ENCODE peak calls at places on chromosomes 1 and 21, in four cellular contexts. L is H9, O is IMR-90, N is H1. Z is an unnamed sample.

GRCh38 chr1:31706384-31707058 is 2.7 kb upstream of the COL16A1 start:
- DNase-seq in N (no peak), O (peak), L (no peak), Z (no peak)

GRCh38 chr1:244502630-244503029 is 41.6 kb downstream of the CATSPERE start:
- DNase-seq in L (no peak), O (no peak), N (no peak), Z (peak)

GRCh38 chr1:231107600-231108326 is 54.1 kb upstream of the TRIM67 start:
- DNase-seq in L (no peak), O (no peak), N (no peak), Z (peak)

GRCh38 chr1:6546326-6546725 is 8.0 kb downstream of the NOL9 start:
- DNase-seq in O (no peak), L (no peak), N (no peak), Z (no peak)

GRCh38 chr1:183444243-183444642 is 26.1 kb upstream of the NMNAT2 start:
- DNase-seq in L (no peak), O (peak), N (no peak), Z (peak)

GRCh38 chr1:67978988-67979516 is 71.4 kb downstream of the DIRAS3 start:
- DNase-seq in L (no peak), O (peak), N (no peak), Z (no peak)

GRCh38 chr1:155001438-155001687 is 1.2 kb upstream of the ZBTB7B start:
- DNase-seq in L (no peak), O (no peak), N (no peak), Z (peak)

GRCh38 chr21:46052703-46053651 is 44.9 kb upstream of the COL6A2 start:
- DNase-seq in N (no peak), O (peak), L (peak), Z (peak)

GRCh38 chr1:17567582-17567981 is 28.1 kb downstream of the ARHGEF10L start:
- DNase-seq in N (no peak), L (no peak), O (peak), Z (no peak)
- H2AK5ac ChIP-seq in N (no peak), L (no peak), O (no peak), Z (no peak)

GRCh38 chr1:227560393-227560792 is 3.0 kb upstream of the ZNF678 start:
- DNase-seq in O (no peak), N (no peak), L (no peak), Z (no peak)
- H3K56ac ChIP-seq in O (no peak), N (no peak), L (no peak), Z (no peak)

GRCh38 chr21:36237441-36237840 is 80.8 kb downstream of the DOP1B start:
- DNase-seq in O (no peak), N (no peak), L (no peak), Z (no peak)
- H3K4ac ChIP-seq in O (no peak), N (no peak), L (no peak), Z (no peak)

GRCh38 chr1:229229137-229229720 is 41.7 kb upstream of the RAB4A start:
- DNase-seq in N (peak), O (no peak), L (peak), Z (peak)
- H2AK5ac ChIP-seq in N (peak), O (no peak), L (no peak), Z (no peak)

GRCh38 chr1:22808846-22809501 is 98.3 kb downstream of the EPHB2 start:
- DNase-seq in O (peak), N (no peak), L (no peak), Z (no peak)
- H3K56ac ChIP-seq in O (no peak), N (no peak), L (no peak), Z (no peak)

DNA sequence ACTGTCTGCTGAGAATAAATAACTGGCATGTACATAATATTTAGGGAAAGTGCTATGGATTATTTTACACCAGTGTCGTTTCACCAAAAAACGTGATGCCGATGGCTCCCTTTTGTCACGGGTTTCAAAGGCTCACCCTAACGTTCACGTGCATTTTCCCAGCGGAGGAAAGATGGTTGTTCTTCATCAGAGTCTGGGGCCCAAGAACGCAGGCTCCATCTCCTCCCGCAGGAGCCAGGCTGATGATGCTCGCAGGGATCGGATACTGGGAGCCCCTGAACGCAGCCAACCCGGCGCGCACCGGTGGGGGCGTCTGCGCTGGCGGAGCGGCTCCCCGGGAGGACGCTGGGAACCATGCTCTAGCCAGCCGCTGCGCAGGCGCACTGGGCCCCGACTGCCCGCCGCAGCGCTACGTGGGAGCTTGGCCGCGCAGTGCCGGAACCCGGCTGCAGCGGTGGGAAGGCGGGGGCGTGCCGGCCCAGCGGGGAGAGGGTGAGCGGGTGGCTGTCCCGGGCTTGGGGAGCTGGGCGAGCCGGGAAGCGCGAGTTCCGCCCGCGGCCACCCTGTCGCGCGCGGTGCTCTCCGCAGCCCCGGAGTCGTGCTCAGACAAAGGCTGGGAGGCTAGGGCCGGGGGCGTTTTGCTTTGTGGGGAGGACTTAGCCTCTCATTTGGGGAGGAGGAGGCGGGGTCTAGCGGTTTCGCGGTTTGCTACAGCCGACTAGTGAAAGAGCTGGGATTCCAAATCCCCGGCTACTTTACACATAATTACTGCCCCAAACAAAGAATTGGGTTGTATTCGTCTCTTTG is at the start of gene ZFP69B:
- DNase-seq in O (peak), N (peak), L (peak), Z (peak)
- H3K4ac ChIP-seq in O (peak), N (no peak), L (no peak), Z (peak)

GRCh38 chr21:43191521-43191920 is 22.7 kb downstream of the CRYAA start:
- DNase-seq in L (peak), O (no peak), N (no peak), Z (no peak)
- H2AK5ac ChIP-seq in L (no peak), O (no peak), N (no peak), Z (no peak)

GRCh38 chr1:161506336-161507223 is 1.3 kb downstream of the FCGR2A start:
- DNase-seq in L (no peak), O (peak), N (no peak), Z (no peak)
- H3K56ac ChIP-seq in L (no peak), O (no peak), N (no peak), Z (no peak)

GRCh38 chr1:18342744-18343143 is 138.0 kb upstream of the KLHDC7A start:
- DNase-seq in O (no peak), N (no peak), L (no peak), Z (no peak)
- H3K4ac ChIP-seq in O (no peak), N (no peak), L (no peak), Z (no peak)

Z was measured in mesendoderm.